ENCODE peak calls at places on chromosomes 12 and 14, in nine cellular contexts. I, L, X, P, S, H, Y, C and U are unnamed samples.

GRCh38 chr12:110084314-110085015 is 36.1 kb upstream of the C12orf76 start:
- DNase-seq in I (no peak), L (no peak), X (no peak), P (no peak), S (no peak), H (no peak), Y (no peak), C (no peak), U (no peak)

GRCh38 chr12:47551426-47551851 is 154.4 kb downstream of the RPAP3 start:
- DNase-seq in I (no peak), L (no peak), X (no peak), P (no peak), S (no peak), H (no peak), Y (no peak), C (no peak), U (no peak)

GRCh38 chr12:101117842-101118241 is 92.2 kb downstream of the SLC5A8 start:
- DNase-seq in I (no peak), L (no peak), X (no peak), P (no peak), S (no peak), H (no peak), Y (no peak), C (no peak), U (no peak)

GRCh38 chr12:99135376-99135775 is 490.3 kb downstream of the APAF1 start:
- DNase-seq in I (no peak), L (no peak), X (no peak), P (no peak), S (no peak), H (no peak), Y (no peak), C (no peak), U (no peak)

GRCh38 chr14:99357151-99357550 is 85.2 kb upstream of the BCL11B start:
- DNase-seq in I (no peak), L (no peak), X (no peak), P (no peak), S (no peak), H (no peak), Y (no peak), C (no peak), U (no peak)

GRCh38 chr14:67429651-67430205 is 17.8 kb upstream of the PLEK2 start:
- DNase-seq in I (no peak), L (no peak), X (no peak), P (no peak), S (no peak), H (no peak), Y (no peak), C (no peak), U (no peak)

GRCh38 chr14:75196468-75196867 is 20.1 kb upstream of the TMED10 start:
- DNase-seq in I (no peak), L (no peak), X (no peak), P (no peak), S (peak; percentile 8), H (no peak), Y (no peak), C (no peak), U (no peak)

GRCh38 chr12:111753144-111753881 is 13.4 kb upstream of the ALDH2 start:
- DNase-seq in I (no peak), L (no peak), X (peak; percentile 79), P (no peak), S (peak; percentile 87), H (no peak), Y (no peak), C (peak; percentile 42), U (peak; percentile 40)

GRCh38 chr14:58663494-58664111 is 25.8 kb downstream of the DACT1 start:
- DNase-seq in I (peak; percentile 38), L (no peak), X (peak; percentile 37), P (no peak), S (no peak), H (no peak), Y (no peak), C (no peak), U (no peak)

GRCh38 chr12:122793685-122794106 is 19.3 kb downstream of the CCDC62 start:
- DNase-seq in I (no peak), L (no peak), X (peak; percentile 61), P (peak; percentile 71), S (peak; percentile 13), H (peak; percentile 6), Y (no peak), C (no peak), U (peak; percentile 34)

GRCh38 chr14:74596747-74597456 is 15.1 kb downstream of the LTBP2 start:
- DNase-seq in I (no peak), L (no peak), X (no peak), P (no peak), S (no peak), H (no peak), Y (no peak), C (no peak), U (no peak)

GRCh38 chr14:32471183-32471582 is 142.1 kb downstream of the AKAP6 start:
- DNase-seq in I (no peak), L (no peak), X (no peak), P (no peak), S (no peak), H (no peak), Y (no peak), C (no peak), U (no peak)

GRCh38 chr14:70665448-70666363 is 24.0 kb downstream of the TTC9 start:
- DNase-seq in I (no peak), L (no peak), X (no peak), P (peak; percentile 33), S (peak; percentile 40), H (peak; percentile 93), Y (no peak), C (no peak), U (peak; percentile 43)

GRCh38 chr12:131828671-131829350 is 618 bp downstream of the MMP17 start:
- DNase-seq in I (no peak), L (no peak), X (peak; percentile 21), P (peak; percentile 24), S (no peak), H (peak; percentile 51), Y (no peak), C (no peak), U (no peak)

GRCh38 chr14:73750161-73750901 is 36.1 kb upstream of the PNMA1 start:
- DNase-seq in I (no peak), L (no peak), X (no peak), P (no peak), S (no peak), H (no peak), Y (no peak), C (no peak), U (no peak)

GRCh38 chr14:59254146-59254910 is 65.9 kb downstream of the DAAM1 start:
- DNase-seq in I (no peak), L (no peak), X (no peak), P (no peak), S (peak; percentile 96), H (peak; percentile 37), Y (peak; percentile 24), C (peak; percentile 85), U (peak; percentile 84)

GRCh38 chr12:104802198-104802597 is 155.9 kb downstream of the SLC41A2 start:
- DNase-seq in I (no peak), L (no peak), X (no peak), P (no peak), S (no peak), H (no peak), Y (no peak), C (no peak), U (no peak)

GRCh38 chr12:121184984-121185894 is 24.7 kb upstream of the P2RX4 start:
- DNase-seq in I (no peak), L (no peak), X (no peak), P (no peak), S (no peak), H (no peak), Y (no peak), C (no peak), U (no peak)

GRCh38 chr12:27190761-27191160 is 53.3 kb upstream of the STK38L start:
- DNase-seq in I (no peak), L (no peak), X (no peak), P (no peak), S (no peak), H (no peak), Y (no peak), C (no peak), U (no peak)
- H3K27ac ChIP-seq in I (no peak overlapping the region), L (no peak overlapping the region), X (no peak overlapping the region), P (no peak overlapping the region), S (no peak overlapping the region), H (peak overlapping the region; percentile 79), Y (peak overlapping the region; percentile 95), C (peak overlapping the region; percentile 84), U (peak overlapping the region; percentile 87)

GRCh38 chr12:128643106-128643651 is 180.6 kb downstream of the SLC15A4 start:
- DNase-seq in I (no peak), L (no peak), X (no peak), P (no peak), S (no peak), H (no peak), Y (no peak), C (no peak), U (no peak)
- H3K4me3 ChIP-seq in I (no peak overlapping the region), L (no peak overlapping the region), X (no peak overlapping the region), P (no peak overlapping the region), S (no peak overlapping the region), H (no peak overlapping the region), Y (no peak overlapping the region), C (no peak overlapping the region), U (no peak overlapping the region)

GRCh38 chr12:31961137-31961536 is 1.9 kb downstream of the RESF1 start:
- DNase-seq in I (no peak), L (no peak), X (no peak), P (no peak), S (no peak), H (no peak), Y (no peak), C (no peak), U (no peak)

GRCh38 chr12:31966558-31967205 is 7.5 kb downstream of the RESF1 start:
- DNase-seq in I (no peak), L (no peak), X (no peak), P (no peak), S (no peak), H (no peak), Y (no peak), C (no peak), U (no peak)

GRCh38 chr12:31965090-31965489 is 5.9 kb downstream of the RESF1 start:
- DNase-seq in I (no peak), L (peak; percentile 63), X (no peak), P (peak; percentile 58), S (no peak), H (no peak), Y (no peak), C (no peak), U (no peak)

GRCh38 chr12:31962076-31962475 is 2.9 kb downstream of the RESF1 start:
- DNase-seq in I (no peak), L (no peak), X (no peak), P (no peak), S (no peak), H (no peak), Y (no peak), C (no peak), U (no peak)

GRCh38 chr12:31964280-31964679 is 5.1 kb downstream of the RESF1 start:
- DNase-seq in I (no peak), L (no peak), X (no peak), P (no peak), S (no peak), H (no peak), Y (no peak), C (no peak), U (no peak)
- H3K27me3 ChIP-seq in I (no peaks in the 10 kb centered on the region), L (no peaks in the 10 kb centered on the region), X (no peaks in the 10 kb centered on the region), P (no peaks in the 10 kb centered on the region), S (no peaks in the 10 kb centered on the region), H (no peaks in the 10 kb centered on the region), Y (no peaks in the 10 kb centered on the region), C (no peaks in the 10 kb centered on the region), U (no peaks in the 10 kb centered on the region)

GRCh38 chr12:6653342-6653741 is 6.1 kb upstream of the ACRBP start:
- DNase-seq in I (no peak), L (no peak), X (no peak), P (no peak), S (no peak), H (no peak), Y (no peak), C (no peak), U (no peak)
- H3K27ac ChIP-seq in I (no peak overlapping the region), L (no peak overlapping the region), X (no peak overlapping the region), P (no peak overlapping the region), S (no peak overlapping the region), H (no peak overlapping the region), Y (no peak overlapping the region), C (no peak overlapping the region), U (no peak overlapping the region)